ENCODE peak calls at places on chromosomes 6 and 20, in four cellular contexts. L, C, Q and P are unnamed samples.

GRCh38 chr6:65760285-65760684 is 53.3 kb upstream of the EYS start:
- DNase-seq in Q (no peak), C (peak), L (no peak), P (no peak)

GRCh38 chr6:16711551-16712249 is 49.6 kb downstream of the ATXN1 start:
- DNase-seq in L (no peak), C (peak), Q (no peak), P (no peak)

GRCh38 chr20:33209789-33210188 is 7.4 kb upstream of the BPIFA3 start:
- DNase-seq in L (peak), Q (peak), C (peak), P (peak)

GRCh38 chr6:4369616-4370015 is 234.2 kb upstream of the ECI2 start:
- DNase-seq in L (no peak), C (no peak), Q (no peak), P (no peak)

GRCh38 chr20:57594092-57594911 is 25.9 kb downstream of the ZBP1 start:
- DNase-seq in Q (no peak), L (peak), C (peak), P (peak)

GRCh38 chr6:63516186-63516944 is 55.9 kb upstream of the LOC128125822 start:
- DNase-seq in C (peak), L (no peak), Q (peak), P (no peak)

GRCh38 chr6:7970616-7971015 is 60.0 kb upstream of the TXNDC5 start:
- DNase-seq in C (no peak), L (no peak), Q (no peak), P (no peak)

GRCh38 chr20:55540486-55540885 is 464.8 kb downstream of the CBLN4 start:
- DNase-seq in C (no peak), Q (no peak), L (no peak), P (no peak)

GRCh38 chr20:16434087-16434664 is 139.1 kb downstream of the KIF16B start:
- DNase-seq in C (peak), L (peak), Q (no peak), P (peak)

GRCh38 chr6:116992546-116992945 is 115.5 kb downstream of the RFX6 start:
- DNase-seq in Q (peak), L (no peak), C (no peak), P (no peak)

GRCh38 chr6:71887006-71887743 is 825 bp downstream of the RIMS1 start:
- DNase-seq in Q (no peak), C (no peak), L (no peak), P (peak)

GRCh38 chr6:47447726-47448125 is 29.9 kb upstream of the CD2AP start:
- DNase-seq in L (no peak), Q (no peak), C (no peak), P (no peak)

GRCh38 chr6:79699606-79700005 is 68.5 kb downstream of the SH3BGRL2 start:
- DNase-seq in C (no peak), L (no peak), Q (no peak), P (no peak)

GRCh38 chr6:21003780-21004541 is 469.7 kb downstream of the CDKAL1 start:
- DNase-seq in Q (no peak), C (peak), L (no peak), P (no peak)

GRCh38 chr6:21067521-21067920 is 526.0 kb upstream of the SOX4 start:
- DNase-seq in L (no peak), C (no peak), Q (no peak), P (no peak)

GRCh38 chr6:20746024-20746423 is 211.8 kb downstream of the CDKAL1 start:
- DNase-seq in L (no peak), Q (no peak), C (no peak), P (no peak)

GRCh38 chr20:62780696-62781095 is 15.6 kb upstream of the MRGBP start:
- DNase-seq in C (no peak), Q (no peak), L (no peak), P (no peak)

GRCh38 chr6:84274856-84275255 is 47.4 kb upstream of the CEP162 start:
- DNase-seq in Q (no peak), C (no peak), L (no peak), P (no peak)

GRCh38 chr20:62208805-62209755 is 11.0 kb downstream of the HRH3 start:
- DNase-seq in Q (no peak), C (peak), L (peak), P (peak)

GRCh38 chr20:35093245-35093884 is 758 bp upstream of the TRPC4AP start:
- DNase-seq in L (no peak), C (peak), Q (no peak), P (no peak)

GRCh38 chr6:151317206-151317994 is 74.0 kb downstream of the ZBTB2 start:
- DNase-seq in L (no peak), C (peak), Q (no peak), P (no peak)

GRCh38 chr20:15913661-15914060 is 659.6 kb downstream of the KIF16B start:
- DNase-seq in L (no peak), Q (no peak), C (no peak), P (no peak)

GRCh38 chr20:7497985-7498384 is 442.3 kb downstream of the HAO1 start:
- DNase-seq in C (peak), Q (no peak), L (no peak), P (no peak)

GRCh38 chr6:39934060-39934757 is at the start of gene MOCS1:
- DNase-seq in C (peak), Q (peak), L (peak), P (peak)

GRCh38 chr6:5315883-5316282 is 54.6 kb downstream of the FARS2 start:
- DNase-seq in L (no peak), C (no peak), Q (no peak), P (no peak)

GRCh38 chr6:166515072-166515810 is 71.2 kb downstream of the RAMACL start:
- DNase-seq in L (no peak), Q (no peak), C (peak), P (no peak)

GRCh38 chr6:140178550-140179334 is 804.3 kb upstream of the CITED2 start:
- DNase-seq in Q (no peak), C (no peak), L (no peak), P (no peak)

GRCh38 chr20:3339571-3339970 is 67.9 kb downstream of the DNAAF9 start:
- DNase-seq in L (no peak), Q (no peak), C (no peak), P (no peak)

GRCh38 chr6:22789315-22789714 is 219.9 kb downstream of the HDGFL1 start:
- DNase-seq in C (no peak), L (no peak), Q (no peak), P (no peak)

GRCh38 chr6:13318821-13319220 is 9.5 kb downstream of the TBC1D7 start:
- DNase-seq in C (no peak), L (no peak), Q (no peak), P (no peak)

GRCh38 chr6:128305228-128305627 is 215.2 kb downstream of the PTPRK start:
- DNase-seq in L (no peak), C (no peak), Q (no peak), P (no peak)

GRCh38 chr6:24004062-24004461 is 122.0 kb upstream of the NRSN1 start:
- DNase-seq in Q (no peak), L (no peak), C (no peak), P (no peak)

GRCh38 chr6:155377061-155377460 is 62.8 kb upstream of the TFB1M start:
- DNase-seq in Q (no peak), C (peak), L (no peak), P (no peak)

GRCh38 chr20:760751-761417 is 7.4 kb downstream of the SLC52A3 start:
- DNase-seq in L (peak), C (peak), Q (no peak), P (peak)

GRCh38 chr20:33862709-33863403 is 51.7 kb downstream of the CHMP4B start:
- DNase-seq in C (peak), Q (peak), L (peak), P (peak)

GRCh38 chr6:30703011-30703410 is 12.2 kb upstream of the NRM start:
- DNase-seq in Q (no peak), C (no peak), L (no peak), P (no peak)

GRCh38 chr6:40755046-40755681 is 168.0 kb upstream of the LRFN2 start:
- DNase-seq in Q (no peak), L (no peak), C (no peak), P (no peak)

GRCh38 chr20:31890646-31891045 is 20.2 kb downstream of the TTLL9 start:
- DNase-seq in Q (no peak), C (no peak), L (no peak), P (no peak)

GRCh38 chr6:138032571-138032970 is 74.6 kb downstream of the PERP start:
- DNase-seq in Q (no peak), C (no peak), L (no peak), P (no peak)

GRCh38 chr6:27865952-27866369 is 46.2 kb downstream of the OR2B2 start:
- DNase-seq in C (peak), Q (no peak), L (no peak), P (no peak)

DNA sequence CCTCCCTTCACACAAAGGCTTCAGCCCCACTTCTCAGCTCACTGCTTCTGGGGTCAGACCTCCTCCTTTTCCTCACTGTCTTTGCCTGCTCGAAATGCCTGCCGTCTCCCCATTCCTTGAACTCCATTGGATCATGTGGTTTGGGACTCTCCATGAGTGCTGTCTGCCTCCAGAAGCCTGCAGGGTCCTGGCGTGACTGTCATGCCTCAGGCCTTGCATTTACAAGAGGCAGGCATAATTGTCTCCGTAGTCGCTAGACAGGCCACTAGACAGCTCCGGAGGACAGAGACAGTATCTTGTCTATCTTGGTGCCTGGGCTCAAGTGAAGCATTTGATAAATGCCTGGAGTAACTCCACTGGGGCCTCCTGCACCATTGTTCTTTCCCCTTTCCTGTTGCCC is 15.3 kb downstream of the PNLDC1 start:
- DNase-seq in Q (no peak), L (no peak), C (no peak), P (no peak)
- H3K27ac ChIP-seq in Q (no peak), L (no peak), C (no peak), P (no peak)

DNA sequence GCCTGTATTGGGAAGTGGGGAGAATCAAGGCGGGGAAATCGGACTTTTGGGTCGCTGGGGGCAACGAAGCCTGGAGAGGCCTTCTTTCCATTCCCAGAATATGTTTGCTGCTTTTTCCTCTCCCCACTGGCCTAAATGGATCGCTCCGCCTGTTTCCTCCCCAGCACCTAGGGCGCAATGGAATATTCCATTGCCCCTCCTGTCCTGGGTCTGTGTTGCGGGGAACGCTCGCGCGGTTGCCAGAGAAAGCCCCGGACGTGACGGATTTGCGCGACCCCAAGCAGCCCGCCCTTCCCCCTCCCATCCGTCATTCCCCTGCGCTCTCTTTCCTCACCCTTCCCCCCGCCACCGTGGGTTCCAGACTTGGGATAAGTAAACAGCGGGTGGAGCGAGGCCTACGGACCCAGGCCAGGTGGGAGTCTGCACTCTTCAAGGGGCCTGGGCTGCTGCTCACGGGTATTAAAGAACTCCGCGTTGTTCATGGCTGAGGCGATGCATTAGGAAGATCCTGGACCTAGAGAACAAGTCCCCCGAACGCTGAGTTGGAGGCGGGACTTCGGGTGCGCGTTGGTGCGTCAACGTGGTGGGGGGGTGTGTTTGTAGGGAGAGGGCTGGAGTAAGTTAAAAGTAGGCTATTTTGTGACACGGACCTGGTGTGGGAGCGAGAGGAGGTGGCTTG is at the start of gene PPT2:
- DNase-seq in L (peak), C (peak), Q (peak), P (peak)
- TF ChIP-seq CTCF in L (no peak), C (no peak), Q (peak), P (no peak)

DNA sequence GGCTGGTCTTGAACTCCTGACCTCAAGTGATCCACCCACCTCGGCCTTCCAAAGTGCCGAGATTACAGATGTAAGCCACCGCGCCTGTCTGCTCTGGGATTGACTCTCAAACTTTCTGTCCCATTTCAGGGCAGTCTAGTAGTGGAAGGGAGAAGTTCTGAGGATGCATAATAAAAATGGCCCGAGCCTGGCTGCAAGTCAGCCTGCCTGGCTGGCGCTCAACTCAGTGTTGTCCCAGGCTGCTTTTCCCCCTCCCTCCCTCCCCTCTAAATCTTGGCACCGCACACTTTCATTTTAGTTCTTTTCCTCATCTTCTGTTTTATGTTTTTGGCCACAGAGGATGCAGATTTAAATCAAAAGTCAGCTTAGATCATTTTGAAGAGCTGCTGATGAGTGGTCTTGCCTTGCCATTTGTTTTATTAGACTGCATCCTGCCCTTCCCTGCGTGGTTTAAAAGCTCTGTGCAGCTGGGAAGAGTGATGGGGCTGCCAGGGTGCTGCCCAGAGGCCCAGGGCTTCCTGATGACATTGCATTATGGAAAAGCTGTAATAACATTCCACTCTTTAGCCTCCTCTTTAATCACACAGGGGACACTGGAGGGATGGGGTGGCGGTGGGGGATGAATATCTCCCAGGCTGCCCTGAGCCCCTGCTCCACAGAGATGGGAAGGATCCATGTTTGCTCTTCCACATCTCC is 6.5 kb upstream of the UQCC2 start:
- DNase-seq in L (no peak), C (no peak), Q (peak), P (no peak)
- H3K27ac ChIP-seq in L (no peak), C (no peak), Q (peak), P (peak)

GRCh38 chr20:10659651-10660601 is 13.9 kb downstream of the JAG1 start:
- DNase-seq in Q (no peak), C (no peak), L (no peak), P (peak)

GRCh38 chr20:10656270-10656669 is 17.5 kb downstream of the JAG1 start:
- DNase-seq in Q (no peak), L (no peak), C (no peak), P (no peak)

GRCh38 chr20:10660661-10661060 is 13.1 kb downstream of the JAG1 start:
- DNase-seq in C (no peak), L (no peak), Q (no peak), P (no peak)

GRCh38 chr20:10658876-10659632 is 14.7 kb downstream of the JAG1 start:
- DNase-seq in C (no peak), L (no peak), Q (no peak), P (no peak)

DNA sequence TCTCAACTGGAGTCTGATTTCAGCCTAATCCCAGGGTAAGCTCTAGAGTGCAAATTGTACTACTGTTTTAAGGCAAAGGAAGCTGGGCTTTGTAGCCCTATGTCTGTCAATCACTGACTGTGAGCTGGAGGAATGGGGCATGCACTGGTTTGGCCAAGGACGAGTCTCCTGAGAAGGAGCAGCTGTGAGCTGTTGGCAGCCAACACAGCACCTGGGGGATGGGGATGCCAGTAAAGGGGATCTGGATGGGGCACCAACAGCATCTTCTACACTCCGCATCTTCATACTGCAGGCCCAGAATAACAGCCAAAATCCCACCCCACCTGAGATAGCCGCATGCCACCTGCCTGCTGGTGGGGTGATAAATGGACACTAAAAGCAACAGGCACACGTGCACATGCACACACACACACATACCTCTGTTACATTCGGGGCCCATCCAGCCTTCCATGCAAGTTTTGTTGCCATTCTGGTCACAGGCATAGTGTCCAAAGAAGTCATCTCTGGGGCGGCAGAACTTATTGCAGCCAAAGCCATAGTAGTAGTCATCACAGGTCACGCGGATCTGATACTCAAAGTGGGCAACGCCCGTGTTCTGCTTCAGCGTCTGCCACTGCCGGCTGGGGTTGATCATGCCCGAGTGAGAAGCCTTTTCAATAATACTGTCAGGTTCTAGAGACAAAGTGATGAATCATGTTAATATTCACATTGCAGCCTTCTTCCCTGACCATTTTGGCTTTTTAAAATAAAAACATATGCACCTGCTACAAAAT is 15.6 kb downstream of the JAG1 start:
- DNase-seq in Q (no peak), L (no peak), C (no peak), P (no peak)
- TF ChIP-seq CTCF in Q (no peak), L (no peak), C (no peak), P (no peak)